ENCODE peak calls at places on chromosomes 12 and 14, in ten cellular contexts. V is tibial nerve, U is heart left ventricle, S is thyroid gland, D is body of pancreas, P is esophagus squamous epithelium, K is transverse colon, C is adrenal gland, Q is uterus, H is vagina. T is an unnamed sample. For H3K4me1, the result is how much of the 10 kb centered on the place peaks cover.

GRCh38 chr14:74459289-74459946 is 33.4 kb upstream of the SYNDIG1L start:
- DNase-seq in V (peak), U (no peak), S (peak), D (no peak), P (no peak), K (no peak), C (peak), Q (no peak), H (no peak), T (no peak)

GRCh38 chr12:21910642-21911041 is 30.6 kb downstream of the ABCC9 start:
- DNase-seq in V (no peak), U (no peak), S (no peak), D (no peak), P (no peak), K (no peak), C (no peak), Q (no peak), H (no peak), T (no peak)

GRCh38 chr14:69328317-69328716 is 68.4 kb downstream of the GALNT16 start:
- DNase-seq in V (no peak), U (no peak), S (no peak), D (no peak), P (no peak), K (no peak), C (no peak), Q (no peak), H (no peak), T (no peak)

GRCh38 chr14:22460461-22461195 is 128.4 kb downstream of the DAD1 start:
- DNase-seq in V (no peak), U (no peak), S (peak), D (no peak), P (no peak), K (no peak), C (no peak), Q (no peak), H (no peak), T (no peak)

GRCh38 chr14:64646103-64646502 is 58.1 kb upstream of the PLEKHG3 start:
- DNase-seq in V (peak), U (no peak), S (no peak), D (no peak), P (no peak), K (no peak), C (no peak), Q (no peak), H (no peak), T (no peak)

GRCh38 chr14:32813401-32813800 is 125.3 kb upstream of the NPAS3 start:
- DNase-seq in V (no peak), U (no peak), S (no peak), D (no peak), P (no peak), K (no peak), C (no peak), Q (no peak), H (no peak), T (no peak)

GRCh38 chr14:68864301-68864810 is 71.5 kb upstream of the ZFP36L1 start:
- DNase-seq in V (no peak), U (no peak), S (no peak), D (no peak), P (no peak), K (no peak), C (no peak), Q (no peak), H (peak), T (no peak)

GRCh38 chr12:131194166-131194565 is 240.5 kb downstream of the ADGRD1 start:
- DNase-seq in V (no peak), U (no peak), S (no peak), D (no peak), P (no peak), K (no peak), C (no peak), Q (no peak), H (no peak), T (no peak)

GRCh38 chr14:33062476-33062875 is 123.8 kb downstream of the NPAS3 start:
- DNase-seq in V (no peak), U (no peak), S (peak), D (no peak), P (no peak), K (no peak), C (no peak), Q (no peak), H (no peak), T (no peak)

GRCh38 chr12:49273726-49274395 is 9.0 kb downstream of the TUBA1C start:
- DNase-seq in V (no peak), U (no peak), S (no peak), D (no peak), P (no peak), K (no peak), C (no peak), Q (no peak), H (no peak), T (no peak)
- TF ChIP-seq POLR2A in V (no peak), U (no peak), S (no peak), D (no peak), P (no peak), K (no peak), C (no peak), Q (no peak), H (no peak), T (no peak)

GRCh38 chr12:14984036-14984435 is 11.2 kb downstream of the PDE6H start:
- DNase-seq in V (no peak), U (no peak), S (no peak), D (no peak), P (no peak), K (no peak), C (no peak), Q (no peak), H (no peak), T (no peak)

GRCh38 chr12:14982986-14983385 is 10.1 kb downstream of the PDE6H start:
- DNase-seq in V (no peak), U (no peak), S (no peak), D (no peak), P (no peak), K (no peak), C (no peak), Q (no peak), H (no peak), T (no peak)

GRCh38 chr12:14988035-14988434 is 15.2 kb downstream of the PDE6H start:
- DNase-seq in V (no peak), U (no peak), S (no peak), D (no peak), P (no peak), K (no peak), C (no peak), Q (no peak), H (no peak), T (no peak)

GRCh38 chr12:14989790-14990189 is 16.9 kb downstream of the PDE6H start:
- DNase-seq in V (no peak), U (no peak), S (no peak), D (no peak), P (no peak), K (no peak), C (no peak), Q (no peak), H (no peak), T (no peak)

GRCh38 chr12:14986449-14986848 is 13.6 kb downstream of the PDE6H start:
- DNase-seq in V (no peak), U (no peak), S (no peak), D (no peak), P (no peak), K (no peak), C (no peak), Q (no peak), H (no peak), T (no peak)
- TF ChIP-seq CTCF in V (no peak), U (peak), S (no peak), D (peak), P (no peak), K (no peak), C (no peak), Q (no peak), H (no peak), T (no peak)

GRCh38 chr12:54424232-54424631 is 5.2 kb upstream of the ITGA5 start:
- DNase-seq in V (no peak), U (no peak), S (no peak), D (no peak), P (no peak), K (no peak), C (no peak), Q (no peak), H (no peak), T (no peak)
- H3K4me1 ChIP-seq in V (under half), U (half or more), S (under half), D (under half), P (under half), K (under half), C (under half), Q (under half), H (half or more), T (under half)

DNA sequence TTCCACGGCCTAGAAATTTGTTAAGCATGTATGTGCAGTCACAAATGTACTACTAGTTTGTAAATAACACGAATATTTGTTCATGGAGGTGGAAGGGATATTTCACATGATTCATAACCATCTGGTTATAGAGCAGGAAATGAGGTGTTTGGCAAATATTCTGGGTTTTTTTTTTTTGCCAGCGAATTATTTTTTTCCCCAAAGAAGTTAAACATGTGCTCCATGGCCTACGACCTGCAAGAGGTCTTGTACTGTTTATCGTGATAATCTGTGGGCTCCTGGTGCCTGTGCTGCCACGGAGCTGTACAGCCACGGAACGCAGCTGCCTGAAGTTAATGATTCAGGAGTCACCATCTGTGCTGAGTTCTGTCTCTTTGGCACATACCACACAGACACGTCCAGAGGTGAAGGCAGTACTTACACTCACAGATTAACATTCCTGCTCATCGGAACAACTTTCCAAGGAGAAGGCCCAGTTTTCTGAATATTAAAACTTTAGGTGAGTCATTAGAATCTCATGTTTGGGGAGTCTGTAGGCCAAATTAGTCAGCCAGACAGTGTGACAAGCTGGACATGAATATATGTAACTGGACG is 156.3 kb downstream of the TMX1 start:
- DNase-seq in V (peak), U (no peak), S (peak), D (peak), P (no peak), K (peak), C (peak), Q (peak), H (no peak), T (no peak)
- TF ChIP-seq POLR2A in V (no peak), U (no peak), S (no peak), D (no peak), P (no peak), K (no peak), C (no peak), Q (no peak), H (no peak), T (no peak)

GRCh38 chr12:26831959-26832816 is 806 bp downstream of the ITPR2 start:
- DNase-seq in V (peak), U (peak), S (peak), D (peak), P (no peak), K (peak), C (peak), Q (peak), H (no peak), T (peak)
- TF ChIP-seq CTCF in V (no peak), U (peak), S (no peak), D (no peak), P (no peak), K (no peak), C (peak), Q (peak), H (no peak), T (no peak)

GRCh38 chr12:86249856-86250255 is 6.3 kb downstream of the MGAT4C start:
- DNase-seq in V (no peak), U (no peak), S (peak), D (no peak), P (no peak), K (no peak), C (no peak), Q (no peak), H (no peak), T (no peak)
- H3K4me1 ChIP-seq in V (under half), U (under half), S (under half), D (under half), P (under half), K (under half), C (under half), Q (under half), H (under half), T (under half)

DNA sequence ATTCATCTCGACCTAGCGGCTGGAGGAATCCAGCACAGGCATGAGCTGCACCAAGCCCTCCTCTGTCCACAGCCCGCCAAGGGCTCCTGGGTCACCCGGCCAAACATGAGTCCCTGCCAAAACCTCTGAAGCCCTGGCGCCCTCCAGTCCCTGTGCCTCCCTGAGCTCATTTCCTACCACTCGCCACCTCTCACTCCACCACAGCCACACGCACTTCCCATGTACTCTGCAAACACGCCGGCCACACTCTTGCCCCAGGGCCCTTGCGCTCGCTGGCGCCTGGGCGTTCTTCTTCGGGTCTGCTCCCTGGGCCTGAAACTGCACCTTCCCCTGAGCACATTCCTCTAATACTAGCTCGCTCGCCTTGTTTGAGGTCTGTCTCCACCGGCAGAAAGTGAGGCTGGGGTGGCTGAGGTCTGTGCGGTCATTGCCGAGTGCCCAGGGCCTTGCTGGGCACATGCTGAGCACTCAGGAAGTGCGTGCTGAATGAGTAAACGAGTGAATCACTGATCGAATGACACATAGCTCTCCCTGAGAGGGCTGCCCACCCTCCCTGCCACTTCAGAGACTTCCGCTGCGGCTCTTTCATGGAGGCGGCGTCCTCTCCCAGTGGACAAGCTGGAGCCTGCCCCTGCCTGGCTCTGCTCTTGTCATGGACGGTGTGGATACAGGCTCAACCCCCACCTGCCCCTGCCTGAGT is 33.7 kb upstream of the DLK1 start:
- DNase-seq in V (no peak), U (no peak), S (no peak), D (no peak), P (no peak), K (no peak), C (peak), Q (no peak), H (no peak), T (no peak)
- TF ChIP-seq POLR2A in V (no peak), U (no peak), S (no peak), D (no peak), P (no peak), K (no peak), C (no peak), Q (no peak), H (no peak), T (no peak)

GRCh38 chr14:53954551-53955233 is 1.9 kb downstream of the BMP4 start:
- DNase-seq in V (peak), U (peak), S (peak), D (no peak), P (no peak), K (no peak), C (peak), Q (peak), H (no peak), T (peak)
- TF ChIP-seq CTCF in V (no peak), U (peak), S (no peak), D (no peak), P (no peak), K (no peak), C (no peak), Q (no peak), H (no peak), T (peak)

DNA sequence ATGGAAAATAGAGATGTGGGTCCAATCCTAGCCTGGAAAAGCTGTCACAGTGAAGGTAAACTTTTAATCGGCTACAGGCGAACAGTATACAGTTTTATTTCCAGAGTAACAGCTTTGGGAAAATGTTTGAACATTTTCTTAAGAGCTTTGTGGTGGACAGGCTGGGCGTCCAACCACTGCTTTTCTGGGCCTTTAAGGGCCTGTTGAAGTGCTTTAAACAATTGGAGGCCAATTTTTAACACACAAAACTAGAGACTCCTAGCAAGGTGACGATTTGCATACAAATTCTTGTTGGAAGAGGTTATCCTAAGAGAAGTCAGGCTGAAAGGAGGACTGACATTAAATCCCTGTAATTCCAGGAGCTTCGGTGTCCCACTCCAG is 27.0 kb downstream of the BCL11B start:
- DNase-seq in V (no peak), U (no peak), S (peak), D (no peak), P (no peak), K (no peak), C (no peak), Q (no peak), H (no peak), T (no peak)
- H3K4me1 ChIP-seq in V (under half), U (under half), S (under half), D (under half), P (under half), K (under half), C (under half), Q (under half), H (under half), T (under half)

T was measured in right lobe of liver.